ENCODE peak calls at places on chromosomes 13 and 19, in ten cellular contexts. A, G, M, L, S, U, Z, N, Y and I are unnamed samples.

GRCh38 chr19:55447421-55448174 is 4.5 kb upstream of the SHISA7 start:
- DNase-seq in A (no peak), G (no peak), M (peak; percentile 81), L (peak; percentile 88), S (no peak), U (peak; percentile 82), Z (peak; percentile 20), N (peak; percentile 20), Y (peak; percentile 68), I (peak; percentile 49)

GRCh38 chr19:54207908-54208783 is 7.5 kb downstream of the RPS9 start:
- DNase-seq in A (peak; percentile 48), G (peak; percentile 88), M (no peak), L (no peak), S (no peak), U (peak; percentile 30), Z (peak; percentile 99), N (peak; percentile 30), Y (no peak), I (peak; percentile 80)

GRCh38 chr19:58154287-58154678 is 3.7 kb upstream of the ZNF329 start:
- DNase-seq in A (peak; percentile 32), G (peak; percentile 48), M (no peak), L (no peak), S (no peak), U (peak; percentile 75), Z (peak; percentile 61), N (no peak), Y (peak; percentile 62), I (peak; percentile 80)

GRCh38 chr13:49936943-49937273 is 768 bp upstream of the SPRYD7 start:
- DNase-seq in A (no peak), G (no peak), M (no peak), L (no peak), S (peak; percentile 8), U (peak; percentile 29), Z (no peak), N (no peak), Y (peak; percentile 54), I (no peak)

GRCh38 chr19:19672816-19673215 is 4.2 kb downstream of the ZNF101 start:
- DNase-seq in A (no peak), G (no peak), M (no peak), L (no peak), S (no peak), U (no peak), Z (no peak), N (no peak), Y (no peak), I (no peak)

GRCh38 chr19:31875550-31875949 is 469.9 kb upstream of the ZNF507 start:
- DNase-seq in A (no peak), G (no peak), M (no peak), L (no peak), S (no peak), U (no peak), Z (no peak), N (no peak), Y (no peak), I (no peak)

GRCh38 chr19:53977991-53978731 is 13.3 kb upstream of the CACNG6 start:
- DNase-seq in A (peak; percentile 94), G (peak; percentile 64), M (peak; percentile 98), L (peak; percentile 99), S (peak; percentile 98), U (peak; percentile 92), Z (peak; percentile 69), N (peak; percentile 10), Y (peak; percentile 99), I (peak; percentile 86)

GRCh38 chr19:47726467-47726866 is 13.2 kb downstream of the EHD2 start:
- DNase-seq in A (no peak), G (no peak), M (no peak), L (no peak), S (no peak), U (peak; percentile 61), Z (peak; percentile 87), N (no peak), Y (no peak), I (no peak)

GRCh38 chr19:27906081-27906480 is 1306.9 kb downstream of the UQCRFS1 start:
- DNase-seq in A (no peak), G (no peak), M (no peak), L (no peak), S (no peak), U (no peak), Z (no peak), N (no peak), Y (no peak), I (no peak)

GRCh38 chr13:45167611-45168554 is 33.0 kb downstream of the KCTD4 start:
- DNase-seq in A (no peak), G (peak; percentile 59), M (peak; percentile 88), L (peak; percentile 38), S (no peak), U (peak; percentile 24), Z (no peak), N (no peak), Y (no peak), I (peak; percentile 19)

GRCh38 chr19:18091217-18091608 is 4.5 kb upstream of the IL12RB1 start:
- DNase-seq in A (no peak), G (peak; percentile 88), M (no peak), L (no peak), S (no peak), U (no peak), Z (no peak), N (peak; percentile 55), Y (no peak), I (peak; percentile 49)

GRCh38 chr19:33389574-33390119 is 16.1 kb downstream of the CEBPG start:
- DNase-seq in A (no peak), G (no peak), M (peak; percentile 48), L (no peak), S (no peak), U (no peak), Z (no peak), N (no peak), Y (no peak), I (no peak)

GRCh38 chr13:98490195-98490771 is 86.6 kb downstream of the STK24 start:
- DNase-seq in A (peak; percentile 78), G (no peak), M (no peak), L (no peak), S (no peak), U (no peak), Z (no peak), N (no peak), Y (no peak), I (no peak)

GRCh38 chr13:93304868-93305613 is 78.4 kb downstream of the GPC6 start:
- DNase-seq in A (no peak), G (no peak), M (no peak), L (no peak), S (no peak), U (no peak), Z (no peak), N (no peak), Y (no peak), I (no peak)

GRCh38 chr19:8575467-8575997 is 1.7 kb downstream of the MYO1F start:
- DNase-seq in A (no peak), G (no peak), M (no peak), L (no peak), S (no peak), U (peak; percentile 65), Z (peak; percentile 22), N (peak; percentile 71), Y (no peak), I (peak; percentile 61)

GRCh38 chr19:16273005-16273404 is 51.6 kb upstream of the KLF2 start:
- DNase-seq in A (no peak), G (no peak), M (no peak), L (no peak), S (no peak), U (no peak), Z (no peak), N (no peak), Y (peak; percentile 54), I (peak; percentile 82)

DNA sequence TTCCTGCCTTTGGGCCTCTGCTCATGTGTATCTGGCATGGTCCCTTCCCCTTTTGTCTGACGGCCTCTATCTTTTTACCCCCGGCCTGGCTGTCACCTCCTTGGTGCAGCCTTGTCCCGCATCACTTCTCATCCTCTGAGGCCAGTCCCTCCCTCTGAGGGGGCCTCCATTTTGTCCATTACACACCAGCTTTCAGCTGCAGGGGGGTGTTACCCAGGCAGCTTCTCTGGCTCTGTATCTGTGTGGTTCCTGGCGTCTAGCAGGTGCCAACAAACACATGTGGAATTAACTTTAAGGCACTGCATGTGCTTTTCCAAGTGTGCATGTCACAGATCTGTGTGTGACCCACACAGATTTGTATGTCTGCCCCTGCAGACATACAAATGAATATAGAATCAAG is 52.4 kb downstream of the LYL1 start:
- DNase-seq in A (no peak), G (no peak), M (no peak), L (no peak), S (no peak), U (peak; percentile 38), Z (no peak), N (no peak), Y (no peak), I (no peak)
- H3K4me1 ChIP-seq in A (peaks cover 39% of the 10 kb centered on the region), G (peaks cover 79% of the 10 kb centered on the region), M (peaks cover 43% of the 10 kb centered on the region), L (peaks cover 33% of the 10 kb centered on the region), S (peaks cover 40% of the 10 kb centered on the region), U (peaks cover 61% of the 10 kb centered on the region), Z (peaks cover 44% of the 10 kb centered on the region), N (peaks cover 16% of the 10 kb centered on the region), Y (peaks cover 44% of the 10 kb centered on the region), I (peaks cover 39% of the 10 kb centered on the region)

GRCh38 chr13:112984501-112984900 is 15.5 kb downstream of the MCF2L start:
- DNase-seq in A (no peak), G (no peak), M (no peak), L (no peak), S (no peak), U (no peak), Z (no peak), N (no peak), Y (no peak), I (no peak)
- H3K4me3 ChIP-seq in A (no peak overlapping the region), G (no peak overlapping the region), M (no peak overlapping the region), L (no peak overlapping the region), S (no peak overlapping the region), U (no peak overlapping the region), Z (no peak overlapping the region), N (no peak overlapping the region), Y (no peak overlapping the region), I (no peak overlapping the region)

DNA sequence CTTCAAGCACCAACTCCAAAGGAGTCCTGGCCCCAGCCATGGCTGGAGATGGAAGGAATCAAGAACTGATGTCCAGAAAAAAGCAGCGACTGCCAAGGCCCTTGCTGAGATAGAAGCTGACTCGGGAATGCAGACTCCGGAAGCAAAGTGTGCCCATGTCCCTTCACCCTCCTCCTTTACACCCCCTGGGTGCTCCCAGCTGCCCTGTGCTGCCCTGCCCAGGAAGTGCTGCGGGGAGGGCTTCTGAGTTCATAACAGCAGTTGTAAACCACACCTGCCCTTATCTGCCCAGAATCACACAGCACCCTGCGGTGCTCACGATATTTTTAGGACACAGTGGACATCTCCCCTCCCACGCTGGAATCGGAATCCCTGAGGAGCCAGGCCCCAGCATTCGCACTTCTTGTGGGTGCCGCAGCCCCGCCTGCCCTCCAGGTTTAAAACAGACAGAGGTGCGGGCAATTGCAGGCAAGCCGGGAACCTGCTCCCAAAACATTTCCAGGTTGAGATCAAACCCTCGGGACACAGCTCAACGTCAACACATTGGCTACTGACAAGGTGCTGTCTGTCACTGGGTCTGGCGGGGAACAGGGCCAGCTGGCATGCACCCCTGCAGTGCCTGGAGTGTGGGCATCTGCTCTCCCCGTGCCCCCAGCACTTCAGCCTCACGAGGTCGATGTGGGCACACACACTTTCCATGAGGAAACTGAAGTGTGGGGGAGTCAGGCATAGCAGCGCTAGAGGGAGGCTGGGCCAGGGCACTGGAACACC is 36.9 kb downstream of the RAB20 start:
- DNase-seq in A (no peak), G (peak; percentile 76), M (no peak), L (no peak), S (no peak), U (no peak), Z (no peak), N (peak; percentile 6), Y (no peak), I (peak; percentile 93)
- H3K27ac ChIP-seq in A (no peak overlapping the region), G (peak overlapping the region; percentile 44), M (no peak overlapping the region), L (no peak overlapping the region), S (no peak overlapping the region), U (no peak overlapping the region), Z (no peak overlapping the region), N (no peak overlapping the region), Y (no peak overlapping the region), I (peak overlapping the region; percentile 78)

GRCh38 chr13:22298530-22298929 is 627.7 kb downstream of the FGF9 start:
- DNase-seq in A (no peak), G (no peak), M (no peak), L (no peak), S (no peak), U (no peak), Z (no peak), N (no peak), Y (no peak), I (no peak)
- H3K4me1 ChIP-seq in A (no peaks in the 10 kb centered on the region), G (no peaks in the 10 kb centered on the region), M (no peaks in the 10 kb centered on the region), L (no peaks in the 10 kb centered on the region), S (no peaks in the 10 kb centered on the region), U (no peaks in the 10 kb centered on the region), Z (no peaks in the 10 kb centered on the region), N (no peaks in the 10 kb centered on the region), Y (no peaks in the 10 kb centered on the region), I (no peaks in the 10 kb centered on the region)